ENCODE peak calls at places on chromosomes 2 and 18, in eight cellular contexts. X is lower leg skin, I is body of pancreas, W is transverse colon, S is upper lobe of left lung, N is IMR-90, H is esophagus squamous epithelium, D is A549. Y is an unnamed sample.

GRCh38 chr2:205680067-205680466 is 2.2 kb upstream of the NRP2 start:
- DNase-seq in X (no peak), I (peak), W (peak), S (peak), N (peak), H (no peak), D (peak), Y (peak)

GRCh38 chr2:204261776-204262175 is 283.5 kb upstream of the PARD3B start:
- DNase-seq in X (no peak), I (no peak), W (no peak), S (no peak), N (no peak), H (no peak), D (no peak), Y (no peak)

GRCh38 chr2:153872311-153873061 is 764 bp downstream of the GALNT13 start:
- DNase-seq in X (no peak), I (no peak), W (no peak), S (no peak), N (no peak), H (no peak), D (no peak), Y (no peak)

GRCh38 chr2:43276517-43276931 is 50.1 kb upstream of the ZFP36L2 start:
- DNase-seq in X (no peak), I (no peak), W (no peak), S (no peak), N (no peak), H (no peak), D (no peak), Y (no peak)

GRCh38 chr2:221518201-221518936 is 53.7 kb downstream of the EPHA4 start:
- DNase-seq in X (no peak), I (no peak), W (no peak), S (peak), N (peak), H (no peak), D (no peak), Y (no peak)

GRCh38 chr2:17208511-17208910 is 309.7 kb downstream of the RAD51AP2 start:
- DNase-seq in X (no peak), I (no peak), W (no peak), S (no peak), N (peak), H (no peak), D (no peak), Y (no peak)

GRCh38 chr2:105950521-105951389 is 206.0 kb downstream of the NCK2 start:
- DNase-seq in X (no peak), I (no peak), W (no peak), S (no peak), N (no peak), H (no peak), D (no peak), Y (no peak)

GRCh38 chr2:56448403-56448998 is 264.7 kb downstream of the CCDC85A start:
- DNase-seq in X (no peak), I (no peak), W (peak), S (no peak), N (no peak), H (no peak), D (peak), Y (no peak)

GRCh38 chr2:28521663-28522062 is 25.8 kb downstream of the PLB1 start:
- DNase-seq in X (peak), I (no peak), W (no peak), S (no peak), N (no peak), H (no peak), D (no peak), Y (peak)

GRCh38 chr2:1836321-1836860 is 92.1 kb upstream of the PXDN start:
- DNase-seq in X (no peak), I (no peak), W (no peak), S (no peak), N (no peak), H (no peak), D (no peak), Y (no peak)

GRCh38 chr2:136444323-136444722 is 321.0 kb upstream of the THSD7B start:
- DNase-seq in X (no peak), I (no peak), W (no peak), S (no peak), N (no peak), H (no peak), D (no peak), Y (no peak)

GRCh38 chr2:75627902-75628504 is 18.6 kb upstream of the MRPL19 start:
- DNase-seq in X (no peak), I (peak), W (peak), S (peak), N (peak), H (no peak), D (peak), Y (peak)

GRCh38 chr2:239780236-239780997 is 244.7 kb downstream of the NDUFA10 start:
- DNase-seq in X (peak), I (no peak), W (no peak), S (peak), N (no peak), H (no peak), D (no peak), Y (no peak)

GRCh38 chr2:172101008-172101706 is 1.5 kb downstream of the DLX2 start:
- DNase-seq in X (peak), I (no peak), W (no peak), S (no peak), N (no peak), H (no peak), D (no peak), Y (no peak)

GRCh38 chr2:98378901-98379300 is 32.6 kb downstream of the CNGA3 start:
- DNase-seq in X (peak), I (no peak), W (no peak), S (peak), N (peak), H (no peak), D (no peak), Y (peak)

GRCh38 chr2:138095336-138095735 is 131.1 kb downstream of the HNMT start:
- DNase-seq in X (no peak), I (no peak), W (no peak), S (no peak), N (no peak), H (no peak), D (no peak), Y (no peak)

GRCh38 chr2:208406474-208407451 is at the start of gene PTH2R:
- DNase-seq in X (peak), I (peak), W (no peak), S (no peak), N (no peak), H (no peak), D (no peak), Y (peak)

GRCh38 chr2:233147136-233147828 is 87.1 kb downstream of the INPP5D start:
- DNase-seq in X (peak), I (no peak), W (no peak), S (no peak), N (no peak), H (no peak), D (no peak), Y (no peak)

GRCh38 chr2:82501217-82501616 is 1957.9 kb downstream of the SUCLG1 start:
- DNase-seq in X (no peak), I (no peak), W (no peak), S (no peak), N (no peak), H (no peak), D (no peak), Y (no peak)

GRCh38 chr2:108315408-108316193 is 26.9 kb downstream of the SULT1C2 start:
- DNase-seq in X (no peak), I (no peak), W (no peak), S (peak), N (no peak), H (no peak), D (no peak), Y (no peak)

GRCh38 chr2:44291281-44292248 is 16.3 kb downstream of the SLC3A1 start:
- DNase-seq in X (no peak), I (peak), W (peak), S (peak), N (peak), H (no peak), D (peak), Y (peak)

GRCh38 chr2:43391877-43392214 is 165.4 kb upstream of the ZFP36L2 start:
- DNase-seq in X (no peak), I (no peak), W (no peak), S (no peak), N (peak), H (no peak), D (no peak), Y (no peak)

GRCh38 chr2:6254446-6254845 is 562.3 kb downstream of the SOX11 start:
- DNase-seq in X (no peak), I (no peak), W (no peak), S (no peak), N (no peak), H (no peak), D (no peak), Y (no peak)

GRCh38 chr2:107645586-107645985 is 181.1 kb upstream of the RGPD4 start:
- DNase-seq in X (no peak), I (no peak), W (no peak), S (no peak), N (no peak), H (no peak), D (no peak), Y (no peak)

GRCh38 chr18:68507781-68508180 is 207.1 kb downstream of the TMX3 start:
- DNase-seq in X (no peak), I (no peak), W (no peak), S (no peak), N (peak), H (no peak), D (no peak), Y (no peak)

GRCh38 chr2:15991231-15991630 is 50.9 kb downstream of the MYCN start:
- DNase-seq in X (no peak), I (no peak), W (no peak), S (no peak), N (no peak), H (no peak), D (no peak), Y (no peak)

GRCh38 chr2:160321025-160321424 is 121.0 kb upstream of the ITGB6 start:
- DNase-seq in X (no peak), I (no peak), W (peak), S (peak), N (no peak), H (no peak), D (no peak), Y (no peak)

GRCh38 chr2:240920783-240921231 is 14.7 kb downstream of the CROCC2 start:
- DNase-seq in X (peak), I (peak), W (peak), S (peak), N (no peak), H (no peak), D (no peak), Y (peak)
- H3K4me3 ChIP-seq in X (no peak), I (no peak), W (no peak), S (no peak), N (no peak), H (no peak), D (no peak), Y (no peak)

GRCh38 chr2:210556355-210556980 is at the start of gene CPS1:
- DNase-seq in X (no peak), I (no peak), W (no peak), S (no peak), N (no peak), H (no peak), D (no peak), Y (no peak)
- TF ChIP-seq POLR2A in X (no peak), I (no peak), W (no peak), S (no peak), N (no peak), H (no peak), D (no peak), Y (no peak)

GRCh38 chr18:48838166-48838775 is 112.5 kb downstream of the SMAD7 start:
- DNase-seq in X (no peak), I (no peak), W (no peak), S (no peak), N (no peak), H (no peak), D (no peak), Y (no peak)
- H3K4me3 ChIP-seq in X (no peak), I (no peak), W (no peak), S (no peak), N (no peak), H (no peak), D (no peak), Y (no peak)

DNA sequence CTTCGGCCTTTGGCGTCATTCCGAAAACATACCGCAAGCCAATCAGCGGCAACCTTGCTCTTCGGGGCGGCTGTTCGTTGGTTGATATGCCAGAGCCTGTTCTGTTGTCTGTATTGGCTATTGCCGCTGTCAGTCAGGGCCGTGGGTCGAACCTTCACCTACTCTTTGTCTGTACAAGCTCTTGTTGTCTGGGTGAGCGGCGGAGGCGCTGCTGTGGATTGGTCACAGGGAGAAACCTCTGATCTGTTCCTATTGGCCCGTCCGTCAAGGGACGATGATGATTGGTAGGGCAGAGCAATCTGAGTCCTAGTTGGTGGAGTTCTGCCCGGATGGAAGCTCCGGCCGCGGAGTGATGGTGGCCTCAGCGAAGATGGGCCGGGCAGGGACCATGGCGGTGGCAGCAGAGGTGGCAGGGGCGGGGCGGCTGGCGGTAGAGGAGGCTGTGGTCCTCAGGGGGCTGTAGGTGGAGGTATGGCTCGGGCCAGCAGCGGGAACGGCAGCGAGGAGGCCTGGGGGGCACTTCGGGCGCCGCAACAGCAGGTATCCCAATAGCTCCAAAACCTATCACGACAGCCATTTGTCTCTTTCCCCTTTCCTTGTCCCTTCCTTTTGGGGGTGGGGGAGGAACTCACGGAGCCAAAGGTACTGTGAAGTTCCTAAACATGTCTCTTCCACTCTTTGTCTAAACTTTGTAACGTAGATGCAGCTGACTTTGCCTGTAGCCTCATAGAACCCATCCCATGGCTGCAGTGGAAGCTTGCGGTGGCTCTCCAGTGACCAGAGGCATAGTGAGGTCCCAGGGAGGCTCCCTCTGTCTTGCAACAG is at the start of gene WBP1:
- DNase-seq in X (peak), I (peak), W (peak), S (peak), N (peak), H (peak), D (peak), Y (peak)
- TF ChIP-seq POLR2A in X (no peak), I (peak), W (peak), S (peak), N (no peak), H (no peak), D (peak), Y (no peak)

DNA sequence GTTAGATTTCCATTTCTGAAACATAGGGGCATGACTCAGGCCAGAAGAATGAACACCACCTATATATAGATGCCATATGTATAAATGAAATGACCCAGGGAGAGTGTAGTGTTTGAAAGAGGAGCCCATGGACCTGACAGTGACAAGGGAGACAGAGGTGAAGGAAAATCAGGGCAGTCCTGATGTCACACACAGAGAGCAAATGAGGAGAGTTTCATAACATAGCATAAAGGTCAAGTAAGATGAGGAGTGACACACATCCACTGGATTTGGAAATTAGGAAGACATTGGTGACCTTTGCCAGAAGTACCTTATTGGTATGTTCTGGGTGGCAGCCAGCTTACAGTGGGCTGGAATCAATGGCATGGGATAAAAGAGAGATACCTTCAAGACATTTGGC is 276.7 kb downstream of the ZNF385B start:
- DNase-seq in X (no peak), I (no peak), W (no peak), S (no peak), N (no peak), H (no peak), D (no peak), Y (no peak)
- H3K4me3 ChIP-seq in X (no peak), I (no peak), W (no peak), S (no peak), N (no peak), H (no peak), D (no peak), Y (no peak)

GRCh38 chr2:212968284-212969081 is 182.9 kb downstream of the IKZF2 start:
- DNase-seq in X (no peak), I (no peak), W (no peak), S (no peak), N (no peak), H (no peak), D (no peak), Y (no peak)

GRCh38 chr2:212973347-212973746 is 178.1 kb downstream of the IKZF2 start:
- DNase-seq in X (no peak), I (no peak), W (no peak), S (no peak), N (no peak), H (no peak), D (no peak), Y (no peak)

GRCh38 chr2:212974692-212975091 is 176.7 kb downstream of the IKZF2 start:
- DNase-seq in X (no peak), I (no peak), W (no peak), S (no peak), N (peak), H (no peak), D (no peak), Y (no peak)

GRCh38 chr2:212975333-212975732 is 176.1 kb downstream of the IKZF2 start:
- DNase-seq in X (no peak), I (no peak), W (no peak), S (no peak), N (no peak), H (no peak), D (no peak), Y (no peak)

GRCh38 chr2:212970132-212970531 is 181.3 kb downstream of the IKZF2 start:
- DNase-seq in X (no peak), I (no peak), W (no peak), S (no peak), N (peak), H (no peak), D (no peak), Y (no peak)
- TF ChIP-seq POLR2A in X (no peak), I (no peak), W (no peak), S (no peak), N (no peak), H (no peak), D (no peak), Y (no peak)

GRCh38 chr2:60438653-60439052 is 114.8 kb downstream of the BCL11A start:
- DNase-seq in X (no peak), I (no peak), W (no peak), S (no peak), N (no peak), H (no peak), D (no peak), Y (no peak)

GRCh38 chr2:60440761-60441160 is 112.7 kb downstream of the BCL11A start:
- DNase-seq in X (no peak), I (no peak), W (no peak), S (no peak), N (peak), H (no peak), D (no peak), Y (no peak)

GRCh38 chr2:60441791-60442190 is 111.7 kb downstream of the BCL11A start:
- DNase-seq in X (no peak), I (no peak), W (no peak), S (no peak), N (peak), H (no peak), D (no peak), Y (no peak)

GRCh38 chr2:60439219-60439974 is 114.1 kb downstream of the BCL11A start:
- DNase-seq in X (no peak), I (no peak), W (peak), S (peak), N (no peak), H (peak), D (no peak), Y (peak)

GRCh38 chr2:60440080-60440753 is 113.2 kb downstream of the BCL11A start:
- DNase-seq in X (no peak), I (no peak), W (no peak), S (no peak), N (no peak), H (no peak), D (no peak), Y (no peak)
- H3K4me3 ChIP-seq in X (no peak), I (no peak), W (no peak), S (no peak), N (no peak), H (no peak), D (no peak), Y (no peak)

DNA sequence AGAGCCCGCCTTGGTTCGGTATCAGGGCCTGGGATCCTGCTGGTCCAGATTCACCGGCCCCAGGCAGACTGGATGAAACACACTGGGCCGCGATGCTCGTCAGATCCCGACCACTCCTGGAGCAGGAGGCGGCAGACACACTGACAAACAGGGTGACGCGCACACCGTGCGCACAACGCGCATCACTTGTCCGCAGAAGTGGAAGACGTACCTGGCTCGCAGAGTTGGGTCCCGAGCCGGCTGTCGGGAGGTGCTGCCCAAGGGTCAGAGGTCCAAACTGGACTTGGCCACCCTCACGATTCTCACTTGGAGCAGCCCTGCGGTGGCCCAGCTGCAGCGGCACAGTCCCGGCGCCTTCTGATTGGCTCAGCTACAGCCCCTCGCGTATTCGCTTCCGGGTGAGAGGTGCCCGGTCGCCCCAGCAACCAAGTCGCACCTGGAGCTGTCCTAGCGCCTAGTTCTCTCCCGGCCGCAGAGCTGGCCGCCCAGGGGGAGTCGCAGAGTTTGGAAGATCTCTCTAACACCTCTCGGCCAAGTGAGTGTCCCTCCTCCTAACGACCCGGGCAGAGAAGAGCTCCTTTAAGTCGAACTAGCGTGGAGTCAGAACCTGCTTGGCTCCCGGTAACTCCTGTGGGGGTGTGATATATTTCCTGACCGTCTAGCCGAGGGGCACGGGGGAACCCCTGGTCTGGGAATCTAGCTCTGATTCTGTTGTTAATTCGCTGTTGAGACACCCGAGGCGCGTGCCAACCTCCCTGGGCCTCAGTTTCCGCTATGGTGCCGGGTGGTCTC is at the start of the genes DHX57 and MORN2:
- DNase-seq in X (peak), I (peak), W (peak), S (peak), N (peak), H (peak), D (peak), Y (peak)
- TF ChIP-seq POLR2A in X (no peak), I (peak), W (no peak), S (peak), N (no peak), H (no peak), D (peak), Y (no peak)

DNA sequence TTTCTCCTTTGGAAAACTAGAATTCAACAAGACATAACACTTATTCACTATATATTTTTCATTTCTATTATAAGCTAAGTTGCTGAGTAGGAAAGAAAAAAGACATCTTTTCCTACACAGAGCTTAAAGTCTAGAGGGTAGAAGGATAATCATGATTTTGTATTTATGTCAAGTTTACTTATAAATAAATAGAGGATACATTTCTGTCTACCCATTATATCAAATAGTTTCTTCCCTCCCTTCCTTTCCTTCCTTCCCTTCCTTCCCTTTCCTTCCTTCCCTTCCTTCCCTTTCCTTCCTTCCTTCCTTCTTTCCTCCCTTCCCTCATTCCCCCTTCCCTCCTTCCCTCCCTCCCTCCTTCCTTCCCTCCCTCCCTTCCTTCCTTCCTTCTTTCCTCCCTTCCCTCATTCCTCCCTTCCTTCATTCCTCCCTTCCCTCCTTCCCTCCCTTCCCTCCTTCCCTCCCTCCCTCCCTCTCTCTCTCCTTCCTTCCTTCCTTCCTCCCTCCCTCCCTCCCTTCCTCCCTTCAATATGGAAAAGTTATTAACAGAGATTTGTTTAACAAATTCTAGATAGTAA is 308.4 kb upstream of the COL3A1 start:
- DNase-seq in X (no peak), I (no peak), W (no peak), S (no peak), N (no peak), H (no peak), D (no peak), Y (no peak)
- H3K4me3 ChIP-seq in X (no peak), I (no peak), W (no peak), S (no peak), N (no peak), H (no peak), D (no peak), Y (no peak)

GRCh38 chr2:11154460-11155325 is 574 bp upstream of the SLC66A3 start:
- DNase-seq in X (peak), I (peak), W (peak), S (peak), N (peak), H (peak), D (peak), Y (peak)
- TF ChIP-seq POLR2A in X (no peak), I (no peak), W (peak), S (peak), N (peak), H (no peak), D (peak), Y (no peak)